ENCODE peak calls at places on chromosomes 4 and X, in seven cellular contexts. P, Z, X, S, C, F and H are unnamed samples.

GRCh38 chr4:30815685-30816084 is 95.5 kb downstream of the PCDH7 start:
- DNase-seq in C (no peak), P (no peak), X (no peak), Z (no peak), S (peak), F (no peak), H (no peak)

GRCh38 chr4:122450847-122451246 is 5.7 kb downstream of the IL2 start:
- DNase-seq in P (peak), X (peak), Z (peak), F (no peak), S (peak), C (peak), H (peak)

GRCh38 chr4:169220854-169221311 is 49.9 kb downstream of the SH3RF1 start:
- DNase-seq in Z (no peak), S (no peak), P (no peak), X (peak), F (no peak), C (no peak), H (peak)

GRCh38 chrX:110964761-110965160 is 131.2 kb upstream of the PAK3 start:
- DNase-seq in F (no peak), S (peak), Z (peak), X (no peak), P (peak), C (no peak), H (no peak)

GRCh38 chrX:437636-438390 is 51.1 kb upstream of the PPP2R3B start:
- DNase-seq in X (no peak), C (no peak), P (no peak), F (no peak), S (no peak), Z (no peak), H (no peak)

GRCh38 chrX:72060196-72060974 is 71.3 kb downstream of the RTL5 start:
- DNase-seq in Z (peak), C (no peak), P (peak), S (peak), F (no peak), X (peak), H (no peak)

GRCh38 chrX:35699642-35700041 is 98.5 kb upstream of the MAGEB16 start:
- DNase-seq in X (no peak), S (no peak), P (no peak), F (no peak), C (no peak), Z (no peak), H (no peak)

GRCh38 chrX:40683245-40683644 is 35.9 kb upstream of the CXorf38 start:
- DNase-seq in X (no peak), F (no peak), S (no peak), P (no peak), Z (no peak), C (no peak), H (no peak)

GRCh38 chr4:3706565-3707422 is 59.4 kb upstream of the ADRA2C start:
- DNase-seq in Z (no peak), S (no peak), F (no peak), P (no peak), X (no peak), C (no peak), H (no peak)

GRCh38 chr4:173333658-173334084 is 487 bp downstream of the HMGB2 start:
- DNase-seq in Z (peak), S (peak), C (no peak), P (peak), F (peak), X (peak), H (no peak)

GRCh38 chrX:39762266-39762841 is 335.4 kb downstream of the BCOR start:
- DNase-seq in C (no peak), S (no peak), P (no peak), Z (no peak), F (no peak), X (peak), H (peak)

GRCh38 chr4:152972821-152973613 is 36.9 kb downstream of the FHDC1 start:
- DNase-seq in C (no peak), S (peak), Z (peak), F (peak), P (no peak), X (peak), H (peak)

DNA sequence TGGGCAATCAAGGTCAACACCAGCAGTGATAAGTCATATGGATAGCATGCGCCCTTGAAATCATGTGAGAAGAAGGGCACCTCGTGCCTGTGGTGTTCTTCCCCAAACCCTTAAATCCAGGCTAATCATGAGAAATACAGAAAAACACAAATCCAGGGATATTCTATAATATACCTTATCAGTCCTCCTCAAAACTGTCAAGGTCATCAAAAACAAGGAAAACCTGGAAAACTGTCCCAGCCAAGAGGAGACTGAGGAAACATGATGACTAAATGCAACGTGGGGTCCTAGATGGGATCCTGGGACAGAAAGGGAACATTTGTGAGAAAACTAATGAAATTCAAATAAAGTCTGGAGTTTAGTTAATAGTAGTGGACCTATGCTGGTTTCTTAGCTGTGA is 201.8 kb upstream of the FAM9B start:
- DNase-seq in P (no peak), C (no peak), Z (no peak), S (no peak), X (no peak), F (no peak), H (no peak)
- H2BK120ac ChIP-seq in P (no peak), C (no peak), Z (no peak), S (no peak), X (no peak), F (no peak), H (no peak)

DNA sequence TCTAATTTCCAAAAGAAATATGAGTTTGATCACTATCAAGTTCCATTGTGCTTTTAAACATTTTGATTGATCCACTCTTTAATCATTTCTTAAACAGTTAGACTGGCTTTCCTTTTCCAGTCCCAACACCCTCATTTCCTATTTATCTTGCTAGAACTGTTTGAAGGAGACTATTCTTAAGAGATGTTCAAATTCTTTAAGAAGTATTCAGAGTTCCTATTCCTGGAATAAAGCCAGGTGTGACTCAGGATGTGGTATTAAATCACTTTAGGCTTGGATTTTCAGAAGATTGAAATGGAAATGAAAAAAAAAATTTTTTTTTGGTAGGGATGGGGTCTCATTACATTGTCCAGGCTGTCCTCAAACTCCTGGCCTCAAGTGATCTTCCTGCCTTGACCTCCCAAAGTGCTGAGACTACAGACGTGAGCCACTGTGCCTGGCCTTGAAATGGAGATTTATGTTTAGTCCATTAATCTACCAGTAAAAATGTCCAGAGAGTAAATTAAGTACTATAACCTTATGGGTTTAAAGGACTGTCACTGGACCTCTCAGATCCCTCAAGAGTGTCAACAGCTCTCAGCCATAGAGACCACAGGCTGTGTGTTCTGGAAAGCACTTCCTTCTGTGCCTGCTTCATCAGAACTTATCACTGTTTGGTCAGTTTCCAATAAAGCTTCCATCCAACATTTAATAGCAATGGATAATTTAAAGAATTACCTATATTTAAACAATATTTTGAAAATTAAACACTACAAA is 90.7 kb downstream of the CDS1 start:
- DNase-seq in X (peak), S (no peak), F (no peak), Z (no peak), P (no peak), C (no peak), H (peak)
- H3K27ac ChIP-seq in X (peak), S (no peak), F (no peak), Z (no peak), P (no peak), C (no peak), H (peak)

DNA sequence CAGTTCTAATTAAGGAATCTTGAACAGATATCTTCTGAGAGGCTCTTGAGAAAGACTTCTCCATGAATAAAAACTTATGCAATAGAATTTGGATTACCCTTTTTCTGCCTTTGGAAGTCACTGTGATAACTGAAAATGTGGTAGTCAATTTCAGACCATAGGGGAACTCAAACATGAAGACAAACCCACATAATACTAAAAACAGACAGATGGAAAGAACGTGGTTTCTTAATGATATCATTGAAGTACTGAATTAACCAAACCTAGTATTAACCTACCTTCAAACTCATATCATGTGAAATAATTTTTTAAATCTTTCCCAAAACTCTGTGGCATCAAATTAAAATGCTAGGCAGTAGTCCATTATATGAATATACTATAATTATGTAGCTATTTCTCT is 153.5 kb downstream of the CAMK2D start:
- DNase-seq in S (no peak), P (no peak), C (no peak), X (no peak), F (no peak), Z (no peak), H (no peak)
- H2BK120ac ChIP-seq in S (no peak), P (no peak), C (no peak), X (no peak), F (no peak), Z (no peak), H (no peak)

DNA sequence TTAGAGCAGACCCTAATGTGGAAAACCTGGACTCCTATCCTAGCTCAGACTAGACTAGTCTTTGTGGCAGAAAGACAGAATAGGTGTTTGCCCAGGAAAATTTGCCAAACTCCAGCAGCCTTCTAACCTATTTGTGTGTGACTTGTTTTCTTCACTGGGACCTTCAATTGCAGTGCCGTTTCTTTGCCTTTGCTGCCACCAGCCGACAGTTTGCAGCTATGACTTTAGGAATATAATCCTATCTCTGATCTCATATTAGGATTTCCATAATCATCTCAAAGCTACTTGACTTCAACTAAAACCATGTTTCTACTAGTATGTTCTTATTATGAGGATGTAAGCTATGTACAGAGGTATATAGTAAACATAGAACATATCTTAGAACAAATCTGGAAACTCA is 60.2 kb upstream of the PGAM4 start:
- DNase-seq in S (peak), P (peak), X (peak), C (no peak), Z (no peak), F (no peak), H (no peak)
- H3K27ac ChIP-seq in S (no peak), P (no peak), X (no peak), C (no peak), Z (no peak), F (no peak), H (no peak)

DNA sequence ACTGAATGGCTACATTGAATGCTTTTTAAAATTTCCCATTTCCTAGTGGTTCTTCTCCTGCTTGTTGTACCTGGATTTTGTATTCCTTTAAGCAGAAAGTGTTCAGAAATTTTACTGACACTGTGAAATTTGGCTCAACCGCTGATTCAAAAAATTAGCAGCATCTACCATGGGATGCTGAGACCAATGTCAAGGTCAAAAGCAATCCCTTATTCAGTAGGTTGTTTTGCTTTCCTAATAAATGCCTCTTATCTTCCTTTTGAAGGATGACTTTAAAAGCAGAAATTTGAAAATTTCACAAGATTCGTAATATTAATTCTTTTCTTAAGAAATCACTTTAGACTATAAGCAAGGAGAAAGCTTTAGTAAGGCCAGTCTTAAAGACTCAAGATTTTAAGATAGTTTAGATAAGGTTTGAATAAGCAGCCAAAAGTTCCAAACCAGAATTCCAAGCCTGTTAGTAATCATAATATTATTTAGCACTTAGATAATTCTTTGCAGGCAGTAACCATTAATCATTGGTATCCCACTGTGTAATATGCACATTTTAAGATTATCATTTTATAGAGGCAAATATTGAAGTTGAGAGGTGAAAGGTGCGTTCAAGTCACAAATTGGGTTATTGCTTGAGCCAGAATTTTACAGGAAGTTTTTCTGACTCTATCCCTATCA is 508.8 kb downstream of the ANKRD50 start:
- DNase-seq in C (no peak), P (no peak), Z (no peak), X (peak), S (peak), F (no peak), H (peak)
- H2BK120ac ChIP-seq in C (no peak), P (no peak), Z (no peak), X (peak), S (no peak), F (no peak), H (no peak)